ENCODE peak calls at places on chromosomes 1 and 21, in six cellular contexts. R is T-helper 1 cell; B is stimulated activated effector memory CD8-positive, alpha-beta T cell treated with anti-CD3 and anti-CD28 coated beads, Interleukin-12 subunit alpha, Interleukin-12 subunit beta, amount 100 ng/mL, for 72 hours; Y is fibroblast of mammary gland; N is GM23338; V is GM12865. J is an unnamed sample.
A peak's percentile ranks its signal among the peaks of the same experiment; 100 is the strongest.

GRCh38 chr1:41754540-41754939 is 164.2 kb downstream of the HIVEP3 start:
- DNase-seq in Y (no peak), V (peak; percentile 51), N (peak; percentile 24), B (no peak), R (no peak), J (peak; percentile 86)

GRCh38 chr1:54814148-54814498 is 13.0 kb upstream of the TTC22 start:
- DNase-seq in N (no peak), R (no peak), V (no peak), B (no peak), Y (no peak), J (no peak)

GRCh38 chr1:88519156-88519555 is 164.9 kb upstream of the PKN2 start:
- DNase-seq in V (no peak), R (no peak), Y (peak; percentile 2), B (no peak), N (no peak), J (no peak)

GRCh38 chr1:203335503-203335902 is 15.4 kb downstream of the FMOD start:
- DNase-seq in R (no peak), Y (no peak), V (no peak), N (no peak), B (no peak), J (no peak)

GRCh38 chr1:22763479-22764200 is 53.0 kb downstream of the EPHB2 start:
- DNase-seq in V (peak; percentile 80), B (no peak), R (no peak), Y (no peak), N (no peak), J (no peak)

GRCh38 chr1:181318858-181319235 is 164.5 kb upstream of the CACNA1E start:
- DNase-seq in R (no peak), V (no peak), N (no peak), Y (peak; percentile 62), B (no peak), J (no peak)

GRCh38 chr1:25232866-25233784 is 823 bp upstream of the SYF2 start:
- DNase-seq in B (no peak), V (peak; percentile 92), R (no peak), Y (peak; percentile 93), N (peak; percentile 91), J (peak; percentile 88)

GRCh38 chr1:115084902-115085505 is 4.3 kb downstream of the TSPAN2 start:
- DNase-seq in Y (no peak), R (no peak), B (no peak), V (no peak), N (no peak), J (no peak)

GRCh38 chr1:10814312-10814711 is 17.9 kb upstream of the CASZ1 start:
- DNase-seq in R (no peak), Y (no peak), N (no peak), B (no peak), V (no peak), J (no peak)

GRCh38 chr1:151774540-151774939 is 11.2 kb upstream of the MRPL9 start:
- DNase-seq in B (no peak), R (no peak), V (no peak), N (no peak), Y (no peak), J (no peak)

GRCh38 chr1:202692959-202693555 is 17.2 kb downstream of the SYT2 start:
- DNase-seq in R (no peak), Y (peak; percentile 67), V (peak; percentile 71), B (peak; percentile 55), N (peak; percentile 91), J (peak; percentile 88)

GRCh38 chr1:67952071-67952470 is 98.4 kb downstream of the DIRAS3 start:
- DNase-seq in R (no peak), N (no peak), B (no peak), Y (peak; percentile 91), V (no peak), J (no peak)

GRCh38 chr1:119966020-119966419 is 69.7 kb upstream of the ADAM30 start:
- DNase-seq in R (no peak), N (no peak), V (no peak), B (no peak), Y (peak; percentile 69), J (peak; percentile 4)

GRCh38 chr1:22607154-22607553 is 29.3 kb upstream of the C1QA start:
- DNase-seq in B (no peak), R (no peak), V (no peak), N (peak; percentile 57), Y (no peak), J (no peak)

GRCh38 chr1:4500441-4500840 is 154.0 kb upstream of the AJAP1 start:
- DNase-seq in V (no peak), Y (no peak), B (no peak), N (no peak), R (no peak), J (no peak)

GRCh38 chr1:160781129-160781808 is 14.7 kb upstream of the LY9 start:
- DNase-seq in R (no peak), Y (no peak), B (no peak), N (no peak), V (no peak), J (no peak)

GRCh38 chr1:7770939-7771672 is at the start of gene VAMP3:
- DNase-seq in Y (peak; percentile 68), N (peak; percentile 93), R (peak; percentile 75), B (peak; percentile 88), V (peak; percentile 89), J (peak; percentile 93)

GRCh38 chr1:235052067-235053008 is 76.3 kb downstream of the TOMM20 start:
- DNase-seq in R (no peak), N (no peak), B (no peak), V (no peak), Y (no peak), J (no peak)

GRCh38 chr1:85087659-85088407 is 39.5 kb upstream of the MCOLN3 start:
- DNase-seq in B (no peak), Y (peak; percentile 35), V (no peak), R (no peak), N (no peak), J (no peak)

GRCh38 chr1:29310616-29311180 is 74.4 kb downstream of the PTPRU start:
- DNase-seq in N (no peak), B (no peak), V (no peak), Y (no peak), R (no peak), J (no peak)

GRCh38 chr1:86872086-86872485 is 41.8 kb downstream of the SELENOF start:
- DNase-seq in N (no peak), V (no peak), R (no peak), Y (peak; percentile 45), B (no peak), J (no peak)

GRCh38 chr1:246602194-246602593 is 35.9 kb downstream of the CNST start:
- DNase-seq in Y (peak; percentile 64), N (no peak), V (peak; percentile 17), B (no peak), R (no peak), J (no peak)

GRCh38 chr1:3674100-3675094 is 22.1 kb downstream of the TP73 start:
- DNase-seq in Y (no peak), B (no peak), N (peak; percentile 69), V (peak; percentile 84), R (no peak), J (no peak)

GRCh38 chr1:234848972-234849641 is 239.1 kb upstream of the IRF2BP2 start:
- DNase-seq in Y (peak; percentile 74), R (no peak), B (no peak), V (no peak), N (no peak), J (no peak)

GRCh38 chr1:225944951-225945350 is 3.9 kb upstream of the LEFTY2 start:
- DNase-seq in R (no peak), B (no peak), V (peak; percentile 39), Y (no peak), N (no peak), J (peak; percentile 79)

GRCh38 chr1:20660363-20661234 is 570 bp downstream of the DDOST start:
- DNase-seq in B (no peak), Y (no peak), R (no peak), V (peak; percentile 44), N (no peak), J (peak; percentile 56)

GRCh38 chr1:174114106-174114505 is 45.2 kb upstream of the RABGAP1L start:
- DNase-seq in B (no peak), V (no peak), N (no peak), Y (no peak), R (no peak), J (no peak)

GRCh38 chr1:179816196-179816960 is 61.2 kb downstream of the TOR1AIP2 start:
- DNase-seq in B (no peak), V (no peak), Y (peak; percentile 21), R (no peak), N (peak; percentile 34), J (no peak)

GRCh38 chr1:6462412-6463119 is 3.4 kb downstream of the TNFRSF25 start:
- DNase-seq in Y (no peak), N (no peak), B (no peak), R (no peak), V (no peak), J (no peak)

GRCh38 chr21:45147473-45148315 is 73.3 kb downstream of the ADARB1 start:
- DNase-seq in N (no peak), Y (no peak), V (no peak), B (no peak), R (no peak), J (no peak)

GRCh38 chr1:245831518-245831917 is 675.6 kb downstream of the SMYD3 start:
- DNase-seq in N (no peak), V (no peak), B (no peak), R (no peak), Y (no peak), J (no peak)

GRCh38 chr1:12163210-12163609 is 3.6 kb upstream of the TNFRSF1B start:
- DNase-seq in V (peak; percentile 79), Y (no peak), N (no peak), B (no peak), R (no peak), J (no peak)

GRCh38 chr21:37437376-37438080 is 71.0 kb downstream of the DYRK1A start:
- DNase-seq in R (no peak), Y (peak; percentile 64), V (no peak), N (no peak), B (no peak), J (no peak)

GRCh38 chr21:41707231-41707988 is 59.4 kb downstream of the RIPK4 start:
- DNase-seq in Y (no peak), V (no peak), R (no peak), N (no peak), B (no peak), J (no peak)

GRCh38 chr1:42730988-42731387 is 9.0 kb downstream of the CLDN19 start:
- DNase-seq in R (no peak), V (peak; percentile 44), Y (peak; percentile 14), B (no peak), N (peak; percentile 61), J (peak; percentile 71)

GRCh38 chr1:64608015-64608650 is 136.7 kb upstream of the RAVER2 start:
- DNase-seq in R (no peak), N (no peak), V (no peak), B (no peak), Y (peak; percentile 36), J (no peak)

GRCh38 chr1:201536542-201536941 is 2.4 kb upstream of the NAV1 start:
- DNase-seq in B (no peak), R (no peak), V (no peak), Y (peak; percentile 92), N (no peak), J (peak; percentile 34)

GRCh38 chr1:206466840-206467649 is 3.2 kb upstream of the IKBKE start:
- DNase-seq in B (no peak), V (no peak), N (no peak), Y (no peak), R (no peak), J (peak; percentile 54)

J was measured in Karpas-422.